ENCODE peak calls at places on chromosomes 2 and 18, in ten cellular contexts. One of them, this sample, is unnamed.

GRCh38 chr18:48222118-48222517 is 187.1 kb downstream of the ZBTB7C start:
- DNase-seq in H9: no peak
- DNase-seq in ureter: peak
- DNase-seq in right lobe of liver: peak
- DNase-seq in activated T-helper 9 cell treated with anti-CD3 and anti-CD28 coated beads, Interleukin-2, amount 50 U/mL, for 16 hours: no peak
- DNase-seq in activated naive CD8-positive, alpha-beta T cell treated with anti-CD3 and anti-CD28 coated beads, Interleukin-2, amount 50 U/mL, for 24 hours: no peak
- DNase-seq in choroid plexus epithelial cell: peak
- DNase-seq in A172: peak
- DNase-seq in COR-L47: peak
- DNase-seq in activated T-helper 1 cell treated with anti-CD3 and anti-CD28 coated beads, Interleukin-12 subunit alpha, Interleukin-12 subunit beta, Interleukin-2, Interleukin-4 antibody, amounts not matched to agents 30 ng/mL and 10 ng/mL and 1 ng/mL, durations not matched to agents 14 hours and 24 hours and 36 hours: no peak
- DNase-seq in this sample: no peak

GRCh38 chr2:43220982-43221659 is 5.3 kb downstream of the ZFP36L2 start:
- DNase-seq in H9: peak
- DNase-seq in choroid plexus epithelial cell: peak
- DNase-seq in activated naive CD8-positive, alpha-beta T cell treated with anti-CD3 and anti-CD28 coated beads, Interleukin-2, amount 50 U/mL, for 24 hours: peak
- DNase-seq in activated T-helper 1 cell treated with anti-CD3 and anti-CD28 coated beads, Interleukin-12 subunit alpha, Interleukin-12 subunit beta, Interleukin-2, Interleukin-4 antibody, amounts not matched to agents 30 ng/mL and 10 ng/mL and 1 ng/mL, durations not matched to agents 14 hours and 24 hours and 36 hours: no peak
- DNase-seq in A172: no peak
- DNase-seq in right lobe of liver: no peak
- DNase-seq in ureter: peak
- DNase-seq in COR-L47: no peak
- DNase-seq in activated T-helper 9 cell treated with anti-CD3 and anti-CD28 coated beads, Interleukin-2, amount 50 U/mL, for 16 hours: peak
- DNase-seq in this sample: peak

GRCh38 chr18:48616484-48617255 is 77.8 kb downstream of the CTIF start:
- DNase-seq in right lobe of liver: no peak
- DNase-seq in H9: no peak
- DNase-seq in activated naive CD8-positive, alpha-beta T cell treated with anti-CD3 and anti-CD28 coated beads, Interleukin-2, amount 50 U/mL, for 24 hours: no peak
- DNase-seq in COR-L47: no peak
- DNase-seq in A172: no peak
- DNase-seq in activated T-helper 1 cell treated with anti-CD3 and anti-CD28 coated beads, Interleukin-12 subunit alpha, Interleukin-12 subunit beta, Interleukin-2, Interleukin-4 antibody, amounts not matched to agents 30 ng/mL and 10 ng/mL and 1 ng/mL, durations not matched to agents 14 hours and 24 hours and 36 hours: no peak
- DNase-seq in ureter: no peak
- DNase-seq in choroid plexus epithelial cell: no peak
- DNase-seq in activated T-helper 9 cell treated with anti-CD3 and anti-CD28 coated beads, Interleukin-2, amount 50 U/mL, for 16 hours: no peak
- DNase-seq in this sample: no peak

GRCh38 chr2:9235388-9236344 is 29.1 kb downstream of the ASAP2 start:
- DNase-seq in A172: peak
- DNase-seq in activated T-helper 9 cell treated with anti-CD3 and anti-CD28 coated beads, Interleukin-2, amount 50 U/mL, for 16 hours: no peak
- DNase-seq in activated T-helper 1 cell treated with anti-CD3 and anti-CD28 coated beads, Interleukin-12 subunit alpha, Interleukin-12 subunit beta, Interleukin-2, Interleukin-4 antibody, amounts not matched to agents 30 ng/mL and 10 ng/mL and 1 ng/mL, durations not matched to agents 14 hours and 24 hours and 36 hours: no peak
- DNase-seq in choroid plexus epithelial cell: peak
- DNase-seq in ureter: no peak
- DNase-seq in right lobe of liver: no peak
- DNase-seq in H9: peak
- DNase-seq in activated naive CD8-positive, alpha-beta T cell treated with anti-CD3 and anti-CD28 coated beads, Interleukin-2, amount 50 U/mL, for 24 hours: no peak
- DNase-seq in COR-L47: no peak
- DNase-seq in this sample: peak

GRCh38 chr2:106359512-106359911 is 108.7 kb downstream of the RGPD3 start:
- DNase-seq in right lobe of liver: no peak
- DNase-seq in activated T-helper 1 cell treated with anti-CD3 and anti-CD28 coated beads, Interleukin-12 subunit alpha, Interleukin-12 subunit beta, Interleukin-2, Interleukin-4 antibody, amounts not matched to agents 30 ng/mL and 10 ng/mL and 1 ng/mL, durations not matched to agents 14 hours and 24 hours and 36 hours: no peak
- DNase-seq in activated naive CD8-positive, alpha-beta T cell treated with anti-CD3 and anti-CD28 coated beads, Interleukin-2, amount 50 U/mL, for 24 hours: no peak
- DNase-seq in ureter: no peak
- DNase-seq in activated T-helper 9 cell treated with anti-CD3 and anti-CD28 coated beads, Interleukin-2, amount 50 U/mL, for 16 hours: no peak
- DNase-seq in H9: no peak
- DNase-seq in A172: no peak
- DNase-seq in choroid plexus epithelial cell: no peak
- DNase-seq in COR-L47: no peak
- DNase-seq in this sample: no peak

GRCh38 chr2:5442736-5443135 is 249.4 kb upstream of the SOX11 start:
- DNase-seq in choroid plexus epithelial cell: no peak
- DNase-seq in activated T-helper 9 cell treated with anti-CD3 and anti-CD28 coated beads, Interleukin-2, amount 50 U/mL, for 16 hours: no peak
- DNase-seq in ureter: no peak
- DNase-seq in right lobe of liver: no peak
- DNase-seq in A172: no peak
- DNase-seq in activated T-helper 1 cell treated with anti-CD3 and anti-CD28 coated beads, Interleukin-12 subunit alpha, Interleukin-12 subunit beta, Interleukin-2, Interleukin-4 antibody, amounts not matched to agents 30 ng/mL and 10 ng/mL and 1 ng/mL, durations not matched to agents 14 hours and 24 hours and 36 hours: no peak
- DNase-seq in H9: no peak
- DNase-seq in COR-L47: no peak
- DNase-seq in activated naive CD8-positive, alpha-beta T cell treated with anti-CD3 and anti-CD28 coated beads, Interleukin-2, amount 50 U/mL, for 24 hours: no peak
- DNase-seq in this sample: no peak

GRCh38 chr2:233832869-233833812 is 21.2 kb downstream of the HJURP start:
- DNase-seq in activated naive CD8-positive, alpha-beta T cell treated with anti-CD3 and anti-CD28 coated beads, Interleukin-2, amount 50 U/mL, for 24 hours: no peak
- DNase-seq in activated T-helper 1 cell treated with anti-CD3 and anti-CD28 coated beads, Interleukin-12 subunit alpha, Interleukin-12 subunit beta, Interleukin-2, Interleukin-4 antibody, amounts not matched to agents 30 ng/mL and 10 ng/mL and 1 ng/mL, durations not matched to agents 14 hours and 24 hours and 36 hours: no peak
- DNase-seq in right lobe of liver: no peak
- DNase-seq in COR-L47: no peak
- DNase-seq in activated T-helper 9 cell treated with anti-CD3 and anti-CD28 coated beads, Interleukin-2, amount 50 U/mL, for 16 hours: no peak
- DNase-seq in choroid plexus epithelial cell: peak
- DNase-seq in A172: peak
- DNase-seq in H9: peak
- DNase-seq in ureter: no peak
- DNase-seq in this sample: peak

GRCh38 chr2:24515335-24515734 is 24.3 kb downstream of the NCOA1 start:
- DNase-seq in A172: peak
- DNase-seq in activated T-helper 1 cell treated with anti-CD3 and anti-CD28 coated beads, Interleukin-12 subunit alpha, Interleukin-12 subunit beta, Interleukin-2, Interleukin-4 antibody, amounts not matched to agents 30 ng/mL and 10 ng/mL and 1 ng/mL, durations not matched to agents 14 hours and 24 hours and 36 hours: no peak
- DNase-seq in activated naive CD8-positive, alpha-beta T cell treated with anti-CD3 and anti-CD28 coated beads, Interleukin-2, amount 50 U/mL, for 24 hours: peak
- DNase-seq in COR-L47: no peak
- DNase-seq in choroid plexus epithelial cell: no peak
- DNase-seq in H9: no peak
- DNase-seq in activated T-helper 9 cell treated with anti-CD3 and anti-CD28 coated beads, Interleukin-2, amount 50 U/mL, for 16 hours: no peak
- DNase-seq in right lobe of liver: no peak
- DNase-seq in ureter: no peak
- DNase-seq in this sample: peak

GRCh38 chr2:63665091-63665490 is 76.3 kb downstream of the MDH1 start:
- DNase-seq in activated T-helper 9 cell treated with anti-CD3 and anti-CD28 coated beads, Interleukin-2, amount 50 U/mL, for 16 hours: no peak
- DNase-seq in choroid plexus epithelial cell: peak
- DNase-seq in H9: no peak
- DNase-seq in COR-L47: no peak
- DNase-seq in activated naive CD8-positive, alpha-beta T cell treated with anti-CD3 and anti-CD28 coated beads, Interleukin-2, amount 50 U/mL, for 24 hours: no peak
- DNase-seq in A172: no peak
- DNase-seq in ureter: no peak
- DNase-seq in activated T-helper 1 cell treated with anti-CD3 and anti-CD28 coated beads, Interleukin-12 subunit alpha, Interleukin-12 subunit beta, Interleukin-2, Interleukin-4 antibody, amounts not matched to agents 30 ng/mL and 10 ng/mL and 1 ng/mL, durations not matched to agents 14 hours and 24 hours and 36 hours: no peak
- DNase-seq in right lobe of liver: no peak
- DNase-seq in this sample: no peak

GRCh38 chr2:8569332-8569930 is 112.4 kb upstream of the ID2 start:
- DNase-seq in choroid plexus epithelial cell: no peak
- DNase-seq in ureter: no peak
- DNase-seq in COR-L47: no peak
- DNase-seq in activated naive CD8-positive, alpha-beta T cell treated with anti-CD3 and anti-CD28 coated beads, Interleukin-2, amount 50 U/mL, for 24 hours: no peak
- DNase-seq in A172: no peak
- DNase-seq in activated T-helper 9 cell treated with anti-CD3 and anti-CD28 coated beads, Interleukin-2, amount 50 U/mL, for 16 hours: no peak
- DNase-seq in activated T-helper 1 cell treated with anti-CD3 and anti-CD28 coated beads, Interleukin-12 subunit alpha, Interleukin-12 subunit beta, Interleukin-2, Interleukin-4 antibody, amounts not matched to agents 30 ng/mL and 10 ng/mL and 1 ng/mL, durations not matched to agents 14 hours and 24 hours and 36 hours: no peak
- DNase-seq in H9: peak
- DNase-seq in right lobe of liver: no peak
- DNase-seq in this sample: peak

GRCh38 chr2:23568257-23569190 is 183.5 kb downstream of the KLHL29 start:
- DNase-seq in ureter: no peak
- DNase-seq in H9: no peak
- DNase-seq in COR-L47: no peak
- DNase-seq in choroid plexus epithelial cell: no peak
- DNase-seq in right lobe of liver: no peak
- DNase-seq in activated T-helper 1 cell treated with anti-CD3 and anti-CD28 coated beads, Interleukin-12 subunit alpha, Interleukin-12 subunit beta, Interleukin-2, Interleukin-4 antibody, amounts not matched to agents 30 ng/mL and 10 ng/mL and 1 ng/mL, durations not matched to agents 14 hours and 24 hours and 36 hours: no peak
- DNase-seq in activated naive CD8-positive, alpha-beta T cell treated with anti-CD3 and anti-CD28 coated beads, Interleukin-2, amount 50 U/mL, for 24 hours: no peak
- DNase-seq in activated T-helper 9 cell treated with anti-CD3 and anti-CD28 coated beads, Interleukin-2, amount 50 U/mL, for 16 hours: no peak
- DNase-seq in A172: no peak
- DNase-seq in this sample: peak

GRCh38 chr2:207141381-207141780 is 24.4 kb downstream of the KLF7 start:
- DNase-seq in H9: no peak
- DNase-seq in activated T-helper 9 cell treated with anti-CD3 and anti-CD28 coated beads, Interleukin-2, amount 50 U/mL, for 16 hours: no peak
- DNase-seq in activated T-helper 1 cell treated with anti-CD3 and anti-CD28 coated beads, Interleukin-12 subunit alpha, Interleukin-12 subunit beta, Interleukin-2, Interleukin-4 antibody, amounts not matched to agents 30 ng/mL and 10 ng/mL and 1 ng/mL, durations not matched to agents 14 hours and 24 hours and 36 hours: no peak
- DNase-seq in activated naive CD8-positive, alpha-beta T cell treated with anti-CD3 and anti-CD28 coated beads, Interleukin-2, amount 50 U/mL, for 24 hours: no peak
- DNase-seq in right lobe of liver: no peak
- DNase-seq in COR-L47: no peak
- DNase-seq in A172: no peak
- DNase-seq in choroid plexus epithelial cell: no peak
- DNase-seq in ureter: no peak
- DNase-seq in this sample: no peak

GRCh38 chr18:35526476-35527120 is 28.8 kb upstream of the INO80C start:
- DNase-seq in activated T-helper 1 cell treated with anti-CD3 and anti-CD28 coated beads, Interleukin-12 subunit alpha, Interleukin-12 subunit beta, Interleukin-2, Interleukin-4 antibody, amounts not matched to agents 30 ng/mL and 10 ng/mL and 1 ng/mL, durations not matched to agents 14 hours and 24 hours and 36 hours: no peak
- DNase-seq in choroid plexus epithelial cell: peak
- DNase-seq in right lobe of liver: peak
- DNase-seq in COR-L47: no peak
- DNase-seq in H9: no peak
- DNase-seq in A172: no peak
- DNase-seq in ureter: no peak
- DNase-seq in activated T-helper 9 cell treated with anti-CD3 and anti-CD28 coated beads, Interleukin-2, amount 50 U/mL, for 16 hours: no peak
- DNase-seq in activated naive CD8-positive, alpha-beta T cell treated with anti-CD3 and anti-CD28 coated beads, Interleukin-2, amount 50 U/mL, for 24 hours: no peak
- DNase-seq in this sample: no peak

GRCh38 chr2:218334531-218334930 is 22.1 kb upstream of the CATIP start:
- DNase-seq in activated T-helper 9 cell treated with anti-CD3 and anti-CD28 coated beads, Interleukin-2, amount 50 U/mL, for 16 hours: no peak
- DNase-seq in activated T-helper 1 cell treated with anti-CD3 and anti-CD28 coated beads, Interleukin-12 subunit alpha, Interleukin-12 subunit beta, Interleukin-2, Interleukin-4 antibody, amounts not matched to agents 30 ng/mL and 10 ng/mL and 1 ng/mL, durations not matched to agents 14 hours and 24 hours and 36 hours: no peak
- DNase-seq in A172: no peak
- DNase-seq in choroid plexus epithelial cell: no peak
- DNase-seq in ureter: no peak
- DNase-seq in H9: no peak
- DNase-seq in COR-L47: no peak
- DNase-seq in right lobe of liver: no peak
- DNase-seq in activated naive CD8-positive, alpha-beta T cell treated with anti-CD3 and anti-CD28 coated beads, Interleukin-2, amount 50 U/mL, for 24 hours: no peak
- DNase-seq in this sample: no peak

GRCh38 chr2:27369471-27370025 is 590 bp downstream of the EIF2B4 start:
- DNase-seq in ureter: no peak
- DNase-seq in right lobe of liver: no peak
- DNase-seq in activated T-helper 1 cell treated with anti-CD3 and anti-CD28 coated beads, Interleukin-12 subunit alpha, Interleukin-12 subunit beta, Interleukin-2, Interleukin-4 antibody, amounts not matched to agents 30 ng/mL and 10 ng/mL and 1 ng/mL, durations not matched to agents 14 hours and 24 hours and 36 hours: no peak
- DNase-seq in H9: peak
- DNase-seq in choroid plexus epithelial cell: peak
- DNase-seq in activated T-helper 9 cell treated with anti-CD3 and anti-CD28 coated beads, Interleukin-2, amount 50 U/mL, for 16 hours: no peak
- DNase-seq in COR-L47: peak
- DNase-seq in A172: peak
- DNase-seq in activated naive CD8-positive, alpha-beta T cell treated with anti-CD3 and anti-CD28 coated beads, Interleukin-2, amount 50 U/mL, for 24 hours: no peak
- DNase-seq in this sample: peak

GRCh38 chr2:132448771-132449170 is 32.2 kb downstream of the GPR39 start:
- DNase-seq in choroid plexus epithelial cell: peak
- DNase-seq in activated T-helper 1 cell treated with anti-CD3 and anti-CD28 coated beads, Interleukin-12 subunit alpha, Interleukin-12 subunit beta, Interleukin-2, Interleukin-4 antibody, amounts not matched to agents 30 ng/mL and 10 ng/mL and 1 ng/mL, durations not matched to agents 14 hours and 24 hours and 36 hours: no peak
- DNase-seq in activated naive CD8-positive, alpha-beta T cell treated with anti-CD3 and anti-CD28 coated beads, Interleukin-2, amount 50 U/mL, for 24 hours: no peak
- DNase-seq in ureter: no peak
- DNase-seq in COR-L47: no peak
- DNase-seq in activated T-helper 9 cell treated with anti-CD3 and anti-CD28 coated beads, Interleukin-2, amount 50 U/mL, for 16 hours: no peak
- DNase-seq in right lobe of liver: no peak
- DNase-seq in A172: peak
- DNase-seq in H9: peak
- DNase-seq in this sample: no peak

GRCh38 chr2:207727256-207727655 is 15.8 kb downstream of the CCNYL1 start:
- DNase-seq in activated T-helper 1 cell treated with anti-CD3 and anti-CD28 coated beads, Interleukin-12 subunit alpha, Interleukin-12 subunit beta, Interleukin-2, Interleukin-4 antibody, amounts not matched to agents 30 ng/mL and 10 ng/mL and 1 ng/mL, durations not matched to agents 14 hours and 24 hours and 36 hours: no peak
- DNase-seq in COR-L47: no peak
- DNase-seq in choroid plexus epithelial cell: peak
- DNase-seq in A172: no peak
- DNase-seq in activated T-helper 9 cell treated with anti-CD3 and anti-CD28 coated beads, Interleukin-2, amount 50 U/mL, for 16 hours: no peak
- DNase-seq in activated naive CD8-positive, alpha-beta T cell treated with anti-CD3 and anti-CD28 coated beads, Interleukin-2, amount 50 U/mL, for 24 hours: no peak
- DNase-seq in H9: no peak
- DNase-seq in ureter: no peak
- DNase-seq in right lobe of liver: no peak
- DNase-seq in this sample: peak

GRCh38 chr2:169585673-169586072 is 1.5 kb downstream of the PPIG start:
- DNase-seq in right lobe of liver: no peak
- DNase-seq in H9: no peak
- DNase-seq in A172: no peak
- DNase-seq in choroid plexus epithelial cell: no peak
- DNase-seq in ureter: no peak
- DNase-seq in activated T-helper 1 cell treated with anti-CD3 and anti-CD28 coated beads, Interleukin-12 subunit alpha, Interleukin-12 subunit beta, Interleukin-2, Interleukin-4 antibody, amounts not matched to agents 30 ng/mL and 10 ng/mL and 1 ng/mL, durations not matched to agents 14 hours and 24 hours and 36 hours: no peak
- DNase-seq in COR-L47: no peak
- DNase-seq in activated T-helper 9 cell treated with anti-CD3 and anti-CD28 coated beads, Interleukin-2, amount 50 U/mL, for 16 hours: no peak
- DNase-seq in activated naive CD8-positive, alpha-beta T cell treated with anti-CD3 and anti-CD28 coated beads, Interleukin-2, amount 50 U/mL, for 24 hours: no peak
- DNase-seq in this sample: peak

GRCh38 chr2:173087214-173087581 is 11.6 kb downstream of the MAP3K20 start:
- DNase-seq in choroid plexus epithelial cell: peak
- DNase-seq in COR-L47: no peak
- DNase-seq in activated naive CD8-positive, alpha-beta T cell treated with anti-CD3 and anti-CD28 coated beads, Interleukin-2, amount 50 U/mL, for 24 hours: no peak
- DNase-seq in H9: no peak
- DNase-seq in activated T-helper 9 cell treated with anti-CD3 and anti-CD28 coated beads, Interleukin-2, amount 50 U/mL, for 16 hours: no peak
- DNase-seq in ureter: no peak
- DNase-seq in A172: no peak
- DNase-seq in activated T-helper 1 cell treated with anti-CD3 and anti-CD28 coated beads, Interleukin-12 subunit alpha, Interleukin-12 subunit beta, Interleukin-2, Interleukin-4 antibody, amounts not matched to agents 30 ng/mL and 10 ng/mL and 1 ng/mL, durations not matched to agents 14 hours and 24 hours and 36 hours: no peak
- DNase-seq in right lobe of liver: no peak
- DNase-seq in this sample: no peak

GRCh38 chr2:173924285-173924684 is 40.9 kb downstream of the SP3 start:
- DNase-seq in activated T-helper 9 cell treated with anti-CD3 and anti-CD28 coated beads, Interleukin-2, amount 50 U/mL, for 16 hours: no peak
- DNase-seq in H9: no peak
- DNase-seq in COR-L47: no peak
- DNase-seq in right lobe of liver: no peak
- DNase-seq in ureter: no peak
- DNase-seq in activated T-helper 1 cell treated with anti-CD3 and anti-CD28 coated beads, Interleukin-12 subunit alpha, Interleukin-12 subunit beta, Interleukin-2, Interleukin-4 antibody, amounts not matched to agents 30 ng/mL and 10 ng/mL and 1 ng/mL, durations not matched to agents 14 hours and 24 hours and 36 hours: no peak
- DNase-seq in activated naive CD8-positive, alpha-beta T cell treated with anti-CD3 and anti-CD28 coated beads, Interleukin-2, amount 50 U/mL, for 24 hours: no peak
- DNase-seq in choroid plexus epithelial cell: no peak
- DNase-seq in A172: no peak
- DNase-seq in this sample: no peak

GRCh38 chr2:136530154-136530553 is 235.2 kb upstream of the THSD7B start:
- DNase-seq in activated naive CD8-positive, alpha-beta T cell treated with anti-CD3 and anti-CD28 coated beads, Interleukin-2, amount 50 U/mL, for 24 hours: no peak
- DNase-seq in ureter: no peak
- DNase-seq in right lobe of liver: no peak
- DNase-seq in activated T-helper 1 cell treated with anti-CD3 and anti-CD28 coated beads, Interleukin-12 subunit alpha, Interleukin-12 subunit beta, Interleukin-2, Interleukin-4 antibody, amounts not matched to agents 30 ng/mL and 10 ng/mL and 1 ng/mL, durations not matched to agents 14 hours and 24 hours and 36 hours: no peak
- DNase-seq in A172: no peak
- DNase-seq in H9: no peak
- DNase-seq in activated T-helper 9 cell treated with anti-CD3 and anti-CD28 coated beads, Interleukin-2, amount 50 U/mL, for 16 hours: no peak
- DNase-seq in COR-L47: no peak
- DNase-seq in choroid plexus epithelial cell: no peak
- DNase-seq in this sample: no peak

GRCh38 chr2:233989221-233989620 is 61.3 kb upstream of the SPP2 start:
- DNase-seq in H9: no peak
- DNase-seq in activated naive CD8-positive, alpha-beta T cell treated with anti-CD3 and anti-CD28 coated beads, Interleukin-2, amount 50 U/mL, for 24 hours: no peak
- DNase-seq in choroid plexus epithelial cell: no peak
- DNase-seq in right lobe of liver: no peak
- DNase-seq in A172: no peak
- DNase-seq in COR-L47: no peak
- DNase-seq in activated T-helper 9 cell treated with anti-CD3 and anti-CD28 coated beads, Interleukin-2, amount 50 U/mL, for 16 hours: no peak
- DNase-seq in activated T-helper 1 cell treated with anti-CD3 and anti-CD28 coated beads, Interleukin-12 subunit alpha, Interleukin-12 subunit beta, Interleukin-2, Interleukin-4 antibody, amounts not matched to agents 30 ng/mL and 10 ng/mL and 1 ng/mL, durations not matched to agents 14 hours and 24 hours and 36 hours: no peak
- DNase-seq in ureter: no peak
- DNase-seq in this sample: no peak

GRCh38 chr2:39781697-39782096 is 2.6 kb upstream of the THUMPD2 start:
- DNase-seq in H9: no peak
- DNase-seq in ureter: no peak
- DNase-seq in A172: no peak
- DNase-seq in right lobe of liver: no peak
- DNase-seq in COR-L47: no peak
- DNase-seq in choroid plexus epithelial cell: peak
- DNase-seq in activated T-helper 9 cell treated with anti-CD3 and anti-CD28 coated beads, Interleukin-2, amount 50 U/mL, for 16 hours: no peak
- DNase-seq in activated naive CD8-positive, alpha-beta T cell treated with anti-CD3 and anti-CD28 coated beads, Interleukin-2, amount 50 U/mL, for 24 hours: no peak
- DNase-seq in activated T-helper 1 cell treated with anti-CD3 and anti-CD28 coated beads, Interleukin-12 subunit alpha, Interleukin-12 subunit beta, Interleukin-2, Interleukin-4 antibody, amounts not matched to agents 30 ng/mL and 10 ng/mL and 1 ng/mL, durations not matched to agents 14 hours and 24 hours and 36 hours: no peak
- DNase-seq in this sample: no peak

GRCh38 chr2:202221873-202222272 is 16.5 kb downstream of the SUMO1 start:
- DNase-seq in activated T-helper 1 cell treated with anti-CD3 and anti-CD28 coated beads, Interleukin-12 subunit alpha, Interleukin-12 subunit beta, Interleukin-2, Interleukin-4 antibody, amounts not matched to agents 30 ng/mL and 10 ng/mL and 1 ng/mL, durations not matched to agents 14 hours and 24 hours and 36 hours: no peak
- DNase-seq in activated T-helper 9 cell treated with anti-CD3 and anti-CD28 coated beads, Interleukin-2, amount 50 U/mL, for 16 hours: no peak
- DNase-seq in A172: peak
- DNase-seq in right lobe of liver: no peak
- DNase-seq in choroid plexus epithelial cell: peak
- DNase-seq in H9: no peak
- DNase-seq in ureter: no peak
- DNase-seq in COR-L47: no peak
- DNase-seq in activated naive CD8-positive, alpha-beta T cell treated with anti-CD3 and anti-CD28 coated beads, Interleukin-2, amount 50 U/mL, for 24 hours: no peak
- DNase-seq in this sample: peak